ENCODE peak calls at places on chromosome 20, in four cellular contexts. One of them, this sample, is unnamed.

GRCh38 chr20:50713677-50714101 is 17.7 kb upstream of the PARD6B start:
- DNase-seq in endodermal cell: peak; percentile 87
- DNase-seq in RWPE1: no peak
- DNase-seq in body of pancreas: peak; percentile 58
- DNase-seq in this sample: no peak

GRCh38 chr20:51128198-51128597 is 105.3 kb upstream of the KCNG1 start:
- DNase-seq in endodermal cell: no peak
- DNase-seq in RWPE1: peak; percentile 64
- DNase-seq in body of pancreas: no peak
- DNase-seq in this sample: no peak

GRCh38 chr20:63706852-63707557 is 771 bp downstream of the ARFRP1 start:
- DNase-seq in endodermal cell: peak; percentile 75
- DNase-seq in RWPE1: peak; percentile 74
- DNase-seq in body of pancreas: peak; percentile 33
- DNase-seq in this sample: peak; percentile 72

GRCh38 chr20:20003088-20003954 is 13.8 kb upstream of the NAA20 start:
- DNase-seq in endodermal cell: no peak
- DNase-seq in RWPE1: no peak
- DNase-seq in body of pancreas: peak; percentile 67
- DNase-seq in this sample: no peak

GRCh38 chr20:45318948-45319347 is 10.8 kb upstream of the MATN4 start:
- DNase-seq in endodermal cell: no peak
- DNase-seq in RWPE1: no peak
- DNase-seq in body of pancreas: no peak
- DNase-seq in this sample: peak; percentile 23

GRCh38 chr20:62822788-62823651 is 6.2 kb downstream of the COL9A3 start:
- DNase-seq in endodermal cell: peak; percentile 86
- DNase-seq in RWPE1: peak; percentile 55
- DNase-seq in body of pancreas: peak; percentile 68
- DNase-seq in this sample: no peak

GRCh38 chr20:8749101-8749500 is 319.8 kb upstream of the PLCB4 start:
- DNase-seq in endodermal cell: no peak
- DNase-seq in RWPE1: no peak
- DNase-seq in body of pancreas: no peak
- DNase-seq in this sample: no peak

GRCh38 chr20:31602779-31603441 is 2.2 kb upstream of the ID1 start:
- DNase-seq in endodermal cell: peak; percentile 55
- DNase-seq in RWPE1: no peak
- DNase-seq in body of pancreas: no peak
- DNase-seq in this sample: no peak

GRCh38 chr20:50085481-50086365 is 27.2 kb downstream of the UBE2V1 start:
- DNase-seq in endodermal cell: peak; percentile 81
- DNase-seq in RWPE1: peak; percentile 86
- DNase-seq in body of pancreas: peak; percentile 43
- DNase-seq in this sample: no peak

GRCh38 chr20:3563548-3564177 is 92.8 kb downstream of the ATRN start:
- DNase-seq in endodermal cell: peak; percentile 53
- DNase-seq in RWPE1: peak; percentile 33
- DNase-seq in body of pancreas: peak; percentile 21
- DNase-seq in this sample: no peak

GRCh38 chr20:45341939-45342862 is 6.0 kb downstream of the SDC4 start:
- DNase-seq in endodermal cell: peak; percentile 89
- DNase-seq in RWPE1: peak; percentile 55
- DNase-seq in body of pancreas: peak; percentile 93
- DNase-seq in this sample: peak; percentile 83

GRCh38 chr20:9235518-9235917 is 166.6 kb downstream of the PLCB4 start:
- DNase-seq in endodermal cell: no peak
- DNase-seq in RWPE1: peak; percentile 56
- DNase-seq in body of pancreas: no peak
- DNase-seq in this sample: no peak

GRCh38 chr20:44646641-44647274 is 4.7 kb downstream of the ADA start:
- DNase-seq in endodermal cell: no peak
- DNase-seq in RWPE1: peak; percentile 39
- DNase-seq in body of pancreas: no peak
- DNase-seq in this sample: no peak

GRCh38 chr20:60718743-60719142 is 533.3 kb upstream of the CDH4 start:
- DNase-seq in endodermal cell: peak; percentile 85
- DNase-seq in RWPE1: no peak
- DNase-seq in body of pancreas: no peak
- DNase-seq in this sample: no peak

GRCh38 chr20:63973636-63974401 is 4.1 kb upstream of the ZNF512B start:
- DNase-seq in endodermal cell: peak; percentile 95
- DNase-seq in RWPE1: peak; percentile 86
- DNase-seq in body of pancreas: peak; percentile 90
- DNase-seq in this sample: peak; percentile 95

GRCh38 chr20:32820000-32820697 is 395 bp downstream of the MAPRE1 start:
- DNase-seq in endodermal cell: peak; percentile 95
- DNase-seq in RWPE1: peak; percentile 64
- DNase-seq in body of pancreas: no peak
- DNase-seq in this sample: peak; percentile 78

GRCh38 chr20:48262955-48263354 is 477.7 kb upstream of the SULF2 start:
- DNase-seq in endodermal cell: peak; percentile 15
- DNase-seq in RWPE1: no peak
- DNase-seq in body of pancreas: no peak
- DNase-seq in this sample: no peak

GRCh38 chr20:46128310-46129151 is 10.4 kb downstream of the CD40 start:
- DNase-seq in endodermal cell: peak; percentile 86
- DNase-seq in RWPE1: no peak
- DNase-seq in body of pancreas: no peak
- DNase-seq in this sample: peak; percentile 63

GRCh38 chr20:32522775-32523612 is 62.1 kb downstream of the NOL4L start:
- DNase-seq in endodermal cell: peak; percentile 39
- DNase-seq in RWPE1: no peak
- DNase-seq in body of pancreas: no peak
- DNase-seq in this sample: no peak

GRCh38 chr20:57114290-57115005 is 152.0 kb downstream of the BMP7 start:
- DNase-seq in endodermal cell: no peak
- DNase-seq in RWPE1: no peak
- DNase-seq in body of pancreas: no peak
- DNase-seq in this sample: no peak

GRCh38 chr20:3811421-3812258 is 8.7 kb upstream of the AP5S1 start:
- DNase-seq in endodermal cell: no peak
- DNase-seq in RWPE1: peak; percentile 97
- DNase-seq in body of pancreas: peak; percentile 100
- DNase-seq in this sample: peak; percentile 99

GRCh38 chr20:5835870-5836269 is 85.7 kb downstream of the SHLD1 start:
- DNase-seq in endodermal cell: no peak
- DNase-seq in RWPE1: no peak
- DNase-seq in body of pancreas: no peak
- DNase-seq in this sample: no peak

GRCh38 chr20:52105573-52106422 is 85.8 kb downstream of the ZFP64 start:
- DNase-seq in endodermal cell: peak; percentile 97
- DNase-seq in RWPE1: peak; percentile 79
- DNase-seq in body of pancreas: no peak
- DNase-seq in this sample: no peak

GRCh38 chr20:57735831-57736737 is 26.3 kb upstream of the PMEPA1 start:
- DNase-seq in endodermal cell: no peak
- DNase-seq in RWPE1: no peak
- DNase-seq in body of pancreas: no peak
- DNase-seq in this sample: peak; percentile 38

GRCh38 chr20:50020283-50020682 is 37.5 kb downstream of the SNAI1 start:
- DNase-seq in endodermal cell: no peak
- DNase-seq in RWPE1: peak; percentile 91
- DNase-seq in body of pancreas: no peak
- DNase-seq in this sample: no peak

GRCh38 chr20:38109657-38110524 is 55.2 kb downstream of the TGM2 start:
- DNase-seq in endodermal cell: peak; percentile 23
- DNase-seq in RWPE1: peak; percentile 98
- DNase-seq in body of pancreas: peak; percentile 47
- DNase-seq in this sample: peak; percentile 82

GRCh38 chr20:36501367-36502006 is 39.8 kb upstream of the MYL9 start:
- DNase-seq in endodermal cell: no peak
- DNase-seq in RWPE1: no peak
- DNase-seq in body of pancreas: no peak
- DNase-seq in this sample: no peak

GRCh38 chr20:43973231-43973630 is 58.6 kb downstream of the TOX2 start:
- DNase-seq in endodermal cell: no peak
- DNase-seq in RWPE1: no peak
- DNase-seq in body of pancreas: no peak
- DNase-seq in this sample: no peak

GRCh38 chr20:63130654-63131577 is 85.0 kb downstream of the YTHDF1 start:
- DNase-seq in endodermal cell: peak; percentile 36
- DNase-seq in RWPE1: no peak
- DNase-seq in body of pancreas: no peak
- DNase-seq in this sample: no peak

GRCh38 chr20:45014671-45015415 is 48.5 kb downstream of the STK4 start:
- DNase-seq in endodermal cell: no peak
- DNase-seq in RWPE1: no peak
- DNase-seq in body of pancreas: no peak
- DNase-seq in this sample: no peak

GRCh38 chr20:49677777-49678758 is 35.6 kb downstream of the B4GALT5 start:
- DNase-seq in endodermal cell: no peak
- DNase-seq in RWPE1: no peak
- DNase-seq in body of pancreas: no peak
- DNase-seq in this sample: no peak

GRCh38 chr20:5181955-5182354 is 55.1 kb downstream of the CDS2 start:
- DNase-seq in endodermal cell: no peak
- DNase-seq in RWPE1: peak; percentile 14
- DNase-seq in body of pancreas: no peak
- DNase-seq in this sample: no peak

GRCh38 chr20:17844133-17844429 is 124.5 kb downstream of the SNX5 start:
- DNase-seq in endodermal cell: no peak
- DNase-seq in RWPE1: no peak
- DNase-seq in body of pancreas: no peak
- DNase-seq in this sample: no peak
- H3K27ac ChIP-seq in endodermal cell: no peak overlapping the region
- H3K27ac ChIP-seq in RWPE1: peak overlapping the region; percentile 89
- H3K27ac ChIP-seq in body of pancreas: peak overlapping the region; percentile 28
- H3K27ac ChIP-seq in this sample: no peak overlapping the region

GRCh38 chr20:61780066-61780465 is 285.6 kb downstream of the TAF4 start:
- DNase-seq in endodermal cell: no peak
- DNase-seq in RWPE1: no peak
- DNase-seq in body of pancreas: no peak
- DNase-seq in this sample: no peak

GRCh38 chr20:61776491-61776890 is 289.2 kb downstream of the TAF4 start:
- DNase-seq in endodermal cell: no peak
- DNase-seq in RWPE1: no peak
- DNase-seq in body of pancreas: no peak
- DNase-seq in this sample: no peak

GRCh38 chr20:61778485-61778863 is 287.2 kb downstream of the TAF4 start:
- DNase-seq in endodermal cell: no peak
- DNase-seq in RWPE1: no peak
- DNase-seq in body of pancreas: no peak
- DNase-seq in this sample: no peak

GRCh38 chr20:61777773-61778484 is 287.8 kb downstream of the TAF4 start:
- DNase-seq in endodermal cell: no peak
- DNase-seq in RWPE1: no peak
- DNase-seq in body of pancreas: no peak
- DNase-seq in this sample: no peak

DNA sequence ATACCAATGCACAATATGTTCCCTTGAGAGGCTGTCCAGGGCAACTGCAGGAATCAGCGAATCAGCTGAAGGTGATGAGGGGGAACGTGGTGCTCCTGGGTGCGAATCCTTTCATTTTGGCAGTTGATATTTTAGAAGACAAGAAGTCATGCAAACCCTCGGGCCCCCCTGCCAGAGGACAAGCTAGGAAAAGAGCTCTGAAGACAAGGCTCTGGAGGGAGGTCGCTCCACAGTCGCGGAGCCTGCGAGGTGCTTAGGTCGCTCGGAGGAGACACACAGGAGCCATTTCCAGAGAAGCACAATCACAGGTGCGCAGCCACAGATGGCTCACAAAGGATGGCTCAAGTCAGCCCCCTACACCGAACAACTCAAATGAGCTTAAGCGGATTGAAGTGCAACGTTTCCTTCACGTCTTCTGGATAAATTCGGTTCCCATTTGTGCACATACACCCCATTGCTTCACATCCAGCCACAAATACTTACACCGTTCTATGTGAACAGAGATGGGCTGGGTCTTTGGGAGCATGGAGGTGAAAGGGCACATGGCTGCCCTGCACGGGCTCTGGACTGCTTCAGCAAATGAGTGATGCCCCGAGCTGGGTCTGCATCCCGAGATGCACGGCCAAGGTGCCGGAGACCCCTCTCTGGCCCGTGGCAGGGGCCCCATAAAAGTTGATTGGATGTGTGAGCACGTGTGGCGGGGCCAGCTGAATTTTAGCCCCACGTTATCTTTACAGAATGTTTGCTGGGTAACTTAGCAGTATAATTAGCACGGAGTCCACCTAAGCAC is 286.3 kb downstream of the TAF4 start:
- DNase-seq in endodermal cell: no peak
- DNase-seq in RWPE1: no peak
- DNase-seq in body of pancreas: no peak
- DNase-seq in this sample: no peak
- H3K27ac ChIP-seq in endodermal cell: no peak overlapping the region
- H3K27ac ChIP-seq in RWPE1: no peak overlapping the region
- H3K27ac ChIP-seq in body of pancreas: no peak overlapping the region
- H3K27ac ChIP-seq in this sample: no peak overlapping the region

GRCh38 chr20:59318201-59318790 is 17.9 kb downstream of the EDN3 start:
- DNase-seq in endodermal cell: no peak
- DNase-seq in RWPE1: no peak
- DNase-seq in body of pancreas: peak; percentile 23
- DNase-seq in this sample: no peak
- H3K27ac ChIP-seq in endodermal cell: no peak overlapping the region
- H3K27ac ChIP-seq in RWPE1: no peak overlapping the region
- H3K27ac ChIP-seq in body of pancreas: peak overlapping the region; percentile 36
- H3K27ac ChIP-seq in this sample: no peak overlapping the region

GRCh38 chr20:14881518-14881917 is 544.1 kb upstream of the FLRT3 start:
- DNase-seq in endodermal cell: no peak
- DNase-seq in RWPE1: no peak
- DNase-seq in body of pancreas: no peak
- DNase-seq in this sample: no peak

GRCh38 chr20:14878676-14879019 is 541.2 kb upstream of the FLRT3 start:
- DNase-seq in endodermal cell: no peak
- DNase-seq in RWPE1: no peak
- DNase-seq in body of pancreas: no peak
- DNase-seq in this sample: no peak

GRCh38 chr20:14879839-14880238 is 542.4 kb upstream of the FLRT3 start:
- DNase-seq in endodermal cell: no peak
- DNase-seq in RWPE1: no peak
- DNase-seq in body of pancreas: no peak
- DNase-seq in this sample: no peak

GRCh38 chr20:14877616-14878015 is 540.2 kb upstream of the FLRT3 start:
- DNase-seq in endodermal cell: no peak
- DNase-seq in RWPE1: no peak
- DNase-seq in body of pancreas: no peak
- DNase-seq in this sample: no peak

GRCh38 chr20:14879020-14879697 is 541.7 kb upstream of the FLRT3 start:
- DNase-seq in endodermal cell: no peak
- DNase-seq in RWPE1: peak; percentile 95
- DNase-seq in body of pancreas: no peak
- DNase-seq in this sample: no peak
- H3K27ac ChIP-seq in endodermal cell: no peak overlapping the region
- H3K27ac ChIP-seq in RWPE1: no peak overlapping the region
- H3K27ac ChIP-seq in body of pancreas: no peak overlapping the region
- H3K27ac ChIP-seq in this sample: no peak overlapping the region

DNA sequence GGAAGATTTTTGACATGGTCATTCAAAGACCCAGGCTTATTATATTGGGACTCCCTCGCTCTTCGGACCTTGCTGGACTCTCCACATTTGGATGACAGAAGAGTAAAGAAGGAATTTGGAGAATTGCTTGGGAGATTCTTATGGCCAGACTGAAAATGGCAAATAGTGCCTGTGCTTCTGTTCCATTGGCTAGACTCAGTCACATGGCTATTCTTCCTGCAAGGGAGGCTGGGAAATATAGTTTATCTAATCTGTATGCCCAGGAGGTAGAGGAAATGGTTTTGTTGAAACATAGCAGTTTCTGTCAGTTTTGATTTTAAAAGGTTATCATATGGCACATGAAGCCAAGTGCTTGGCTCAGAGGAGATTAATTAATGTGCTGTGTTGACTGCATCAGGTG is 286.6 kb upstream of the JAG1 start:
- DNase-seq in endodermal cell: no peak
- DNase-seq in RWPE1: no peak
- DNase-seq in body of pancreas: no peak
- DNase-seq in this sample: no peak
- H3K27ac ChIP-seq in endodermal cell: no peak overlapping the region
- H3K27ac ChIP-seq in RWPE1: no peak overlapping the region
- H3K27ac ChIP-seq in body of pancreas: no peak overlapping the region
- H3K27ac ChIP-seq in this sample: no peak overlapping the region